ENCODE peak calls at places on chromosome 5, in ten cellular contexts. One of them, this sample, is unnamed.

GRCh38 chr5:335740-336038 is 14.2 kb downstream of the AHRR start:
- DNase-seq in AG04449: no peak
- DNase-seq in fibroblast of pulmonary artery: no peak
- DNase-seq in left ventricle myocardium inferior: no peak
- DNase-seq in cardiac fibroblast: no peak
- DNase-seq in fibroblast of the aortic adventitia: no peak
- DNase-seq in brain microvascular endothelial cell: no peak
- DNase-seq in fibroblast of mammary gland: no peak
- DNase-seq in tibial nerve: no peak
- DNase-seq in foreskin fibroblast: no peak
- DNase-seq in this sample: no peak

GRCh38 chr5:1851290-1851934 is 31.3 kb downstream of the IRX4 start:
- DNase-seq in AG04449: no peak
- DNase-seq in fibroblast of pulmonary artery: no peak
- DNase-seq in left ventricle myocardium inferior: no peak
- DNase-seq in cardiac fibroblast: no peak
- DNase-seq in fibroblast of the aortic adventitia: no peak
- DNase-seq in brain microvascular endothelial cell: no peak
- DNase-seq in fibroblast of mammary gland: no peak
- DNase-seq in tibial nerve: no peak
- DNase-seq in foreskin fibroblast: no peak
- DNase-seq in this sample: no peak

GRCh38 chr5:10556331-10556807 is 7.5 kb upstream of the ANKRD33B start:
- DNase-seq in AG04449: no peak
- DNase-seq in fibroblast of pulmonary artery: peak
- DNase-seq in left ventricle myocardium inferior: no peak
- DNase-seq in cardiac fibroblast: peak
- DNase-seq in fibroblast of the aortic adventitia: peak
- DNase-seq in brain microvascular endothelial cell: peak
- DNase-seq in fibroblast of mammary gland: peak
- DNase-seq in tibial nerve: no peak
- DNase-seq in foreskin fibroblast: peak
- DNase-seq in this sample: no peak

GRCh38 chr5:30355675-30356074 is 837.8 kb upstream of the CDH6 start:
- DNase-seq in AG04449: no peak
- DNase-seq in fibroblast of pulmonary artery: no peak
- DNase-seq in left ventricle myocardium inferior: no peak
- DNase-seq in cardiac fibroblast: no peak
- DNase-seq in fibroblast of the aortic adventitia: no peak
- DNase-seq in brain microvascular endothelial cell: no peak
- DNase-seq in fibroblast of mammary gland: no peak
- DNase-seq in tibial nerve: no peak
- DNase-seq in foreskin fibroblast: no peak
- DNase-seq in this sample: no peak

GRCh38 chr5:134541736-134542376 is 16.4 kb downstream of the JADE2 start:
- DNase-seq in AG04449: no peak
- DNase-seq in fibroblast of pulmonary artery: peak
- DNase-seq in left ventricle myocardium inferior: peak
- DNase-seq in cardiac fibroblast: peak
- DNase-seq in fibroblast of the aortic adventitia: peak
- DNase-seq in brain microvascular endothelial cell: peak
- DNase-seq in fibroblast of mammary gland: peak
- DNase-seq in tibial nerve: no peak
- DNase-seq in foreskin fibroblast: peak
- DNase-seq in this sample: peak

GRCh38 chr5:17113174-17113941 is 104.1 kb upstream of the BASP1 start:
- DNase-seq in AG04449: peak
- DNase-seq in fibroblast of pulmonary artery: peak
- DNase-seq in left ventricle myocardium inferior: no peak
- DNase-seq in cardiac fibroblast: peak
- DNase-seq in fibroblast of the aortic adventitia: peak
- DNase-seq in brain microvascular endothelial cell: peak
- DNase-seq in fibroblast of mammary gland: peak
- DNase-seq in tibial nerve: no peak
- DNase-seq in foreskin fibroblast: peak
- DNase-seq in this sample: no peak

GRCh38 chr5:133942589-133943474 is 25.6 kb downstream of the C5orf15 start:
- DNase-seq in AG04449: no peak
- DNase-seq in fibroblast of pulmonary artery: no peak
- DNase-seq in left ventricle myocardium inferior: no peak
- DNase-seq in cardiac fibroblast: no peak
- DNase-seq in fibroblast of the aortic adventitia: no peak
- DNase-seq in brain microvascular endothelial cell: no peak
- DNase-seq in fibroblast of mammary gland: no peak
- DNase-seq in tibial nerve: no peak
- DNase-seq in foreskin fibroblast: no peak
- DNase-seq in this sample: no peak

GRCh38 chr5:139748505-139748826 is 47.1 kb upstream of the PSD2 start:
- DNase-seq in AG04449: no peak
- DNase-seq in fibroblast of pulmonary artery: no peak
- DNase-seq in left ventricle myocardium inferior: no peak
- DNase-seq in cardiac fibroblast: no peak
- DNase-seq in fibroblast of the aortic adventitia: no peak
- DNase-seq in brain microvascular endothelial cell: no peak
- DNase-seq in fibroblast of mammary gland: no peak
- DNase-seq in tibial nerve: no peak
- DNase-seq in foreskin fibroblast: no peak
- DNase-seq in this sample: no peak

GRCh38 chr5:134594797-134595457 is 37.7 kb downstream of the SAR1B start:
- DNase-seq in AG04449: no peak
- DNase-seq in fibroblast of pulmonary artery: no peak
- DNase-seq in left ventricle myocardium inferior: no peak
- DNase-seq in cardiac fibroblast: no peak
- DNase-seq in fibroblast of the aortic adventitia: no peak
- DNase-seq in brain microvascular endothelial cell: no peak
- DNase-seq in fibroblast of mammary gland: no peak
- DNase-seq in tibial nerve: no peak
- DNase-seq in foreskin fibroblast: no peak
- DNase-seq in this sample: no peak

GRCh38 chr5:39274388-39275085 is 55.2 kb upstream of the FYB1 start:
- DNase-seq in AG04449: no peak
- DNase-seq in fibroblast of pulmonary artery: no peak
- DNase-seq in left ventricle myocardium inferior: no peak
- DNase-seq in cardiac fibroblast: peak
- DNase-seq in fibroblast of the aortic adventitia: peak
- DNase-seq in brain microvascular endothelial cell: no peak
- DNase-seq in fibroblast of mammary gland: no peak
- DNase-seq in tibial nerve: no peak
- DNase-seq in foreskin fibroblast: no peak
- DNase-seq in this sample: no peak

GRCh38 chr5:39270172-39270848 is 50.9 kb upstream of the FYB1 start:
- DNase-seq in AG04449: no peak
- DNase-seq in fibroblast of pulmonary artery: no peak
- DNase-seq in left ventricle myocardium inferior: no peak
- DNase-seq in cardiac fibroblast: no peak
- DNase-seq in fibroblast of the aortic adventitia: no peak
- DNase-seq in brain microvascular endothelial cell: no peak
- DNase-seq in fibroblast of mammary gland: no peak
- DNase-seq in tibial nerve: no peak
- DNase-seq in foreskin fibroblast: no peak
- DNase-seq in this sample: no peak

GRCh38 chr5:39273314-39273954 is 54.1 kb upstream of the FYB1 start:
- DNase-seq in AG04449: no peak
- DNase-seq in fibroblast of pulmonary artery: no peak
- DNase-seq in left ventricle myocardium inferior: no peak
- DNase-seq in cardiac fibroblast: no peak
- DNase-seq in fibroblast of the aortic adventitia: no peak
- DNase-seq in brain microvascular endothelial cell: no peak
- DNase-seq in fibroblast of mammary gland: no peak
- DNase-seq in tibial nerve: no peak
- DNase-seq in foreskin fibroblast: no peak
- DNase-seq in this sample: no peak
- H3K4me3 ChIP-seq in AG04449: no peak
- H3K4me3 ChIP-seq in fibroblast of pulmonary artery: no peak
- H3K4me3 ChIP-seq in left ventricle myocardium inferior: peak
- H3K4me3 ChIP-seq in cardiac fibroblast: no peak
- H3K4me3 ChIP-seq in fibroblast of the aortic adventitia: no peak
- H3K4me3 ChIP-seq in brain microvascular endothelial cell: no peak
- H3K4me3 ChIP-seq in fibroblast of mammary gland: no peak
- H3K4me3 ChIP-seq in tibial nerve: no peak
- H3K4me3 ChIP-seq in foreskin fibroblast: no peak
- H3K4me3 ChIP-seq in this sample: no peak

DNA sequence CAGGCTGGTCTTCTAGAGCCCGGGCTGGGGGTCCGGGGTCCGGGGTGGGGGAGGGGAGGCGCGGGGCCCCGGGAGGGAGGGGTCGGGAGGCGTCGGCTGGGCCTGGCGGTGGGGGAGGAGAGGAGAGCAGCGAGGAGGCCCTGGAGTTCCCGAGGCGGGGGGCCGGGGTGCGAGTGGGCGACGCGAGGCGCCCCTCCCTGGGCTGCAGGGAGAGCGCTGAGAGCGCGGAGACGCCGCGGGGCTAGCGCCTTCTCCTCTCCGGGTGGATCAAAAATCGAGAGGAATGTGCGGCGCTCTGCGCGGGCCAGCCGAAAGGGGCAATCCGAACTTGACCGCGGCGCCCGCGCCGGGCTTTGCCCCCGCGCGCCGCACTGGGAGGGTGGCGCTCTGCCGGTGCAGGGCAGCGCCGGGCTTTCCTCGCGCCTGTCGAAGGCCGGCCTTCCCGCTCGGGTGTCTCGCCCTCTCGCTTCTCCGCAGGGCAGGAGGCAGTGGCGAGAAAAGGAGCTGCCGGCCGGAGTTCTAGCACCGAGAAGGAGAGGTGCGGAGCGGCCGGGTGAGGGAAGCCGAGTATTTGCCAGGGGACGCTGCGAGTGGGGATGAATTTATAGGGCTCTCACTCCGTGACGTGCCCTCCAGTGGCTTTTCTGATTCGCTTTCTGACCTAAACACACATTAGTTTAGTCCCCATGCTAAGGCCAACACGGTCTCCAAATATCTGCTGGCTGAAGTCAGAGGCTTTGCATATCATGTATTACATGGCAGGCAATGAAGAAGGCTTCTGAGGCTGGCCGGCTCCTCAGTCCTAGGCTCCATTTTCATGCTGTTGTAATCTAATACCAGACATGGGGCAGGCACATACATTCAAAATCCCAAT is at the start of gene GDNF:
- DNase-seq in AG04449: no peak
- DNase-seq in fibroblast of pulmonary artery: peak
- DNase-seq in left ventricle myocardium inferior: peak
- DNase-seq in cardiac fibroblast: peak
- DNase-seq in fibroblast of the aortic adventitia: peak
- DNase-seq in brain microvascular endothelial cell: no peak
- DNase-seq in fibroblast of mammary gland: peak
- DNase-seq in tibial nerve: no peak
- DNase-seq in foreskin fibroblast: peak
- DNase-seq in this sample: no peak
- TF ChIP-seq CTCF in AG04449: peak
- TF ChIP-seq CTCF in fibroblast of pulmonary artery: no peak
- TF ChIP-seq CTCF in left ventricle myocardium inferior: peak
- TF ChIP-seq CTCF in cardiac fibroblast: no peak
- TF ChIP-seq CTCF in fibroblast of the aortic adventitia: peak
- TF ChIP-seq CTCF in brain microvascular endothelial cell: peak
- TF ChIP-seq CTCF in fibroblast of mammary gland: no peak
- TF ChIP-seq CTCF in tibial nerve: no peak
- TF ChIP-seq CTCF in foreskin fibroblast: no peak
- TF ChIP-seq CTCF in this sample: no peak

GRCh38 chr5:167574381-167574780 is 717.1 kb upstream of the WWC1 start:
- DNase-seq in AG04449: no peak
- DNase-seq in fibroblast of pulmonary artery: no peak
- DNase-seq in left ventricle myocardium inferior: no peak
- DNase-seq in cardiac fibroblast: no peak
- DNase-seq in fibroblast of the aortic adventitia: no peak
- DNase-seq in brain microvascular endothelial cell: no peak
- DNase-seq in fibroblast of mammary gland: no peak
- DNase-seq in tibial nerve: no peak
- DNase-seq in foreskin fibroblast: no peak
- DNase-seq in this sample: no peak
- H3K4me3 ChIP-seq in AG04449: peak
- H3K4me3 ChIP-seq in fibroblast of pulmonary artery: no peak
- H3K4me3 ChIP-seq in left ventricle myocardium inferior: no peak
- H3K4me3 ChIP-seq in cardiac fibroblast: no peak
- H3K4me3 ChIP-seq in fibroblast of the aortic adventitia: no peak
- H3K4me3 ChIP-seq in brain microvascular endothelial cell: no peak
- H3K4me3 ChIP-seq in fibroblast of mammary gland: no peak
- H3K4me3 ChIP-seq in tibial nerve: no peak
- H3K4me3 ChIP-seq in foreskin fibroblast: peak
- H3K4me3 ChIP-seq in this sample: no peak

DNA sequence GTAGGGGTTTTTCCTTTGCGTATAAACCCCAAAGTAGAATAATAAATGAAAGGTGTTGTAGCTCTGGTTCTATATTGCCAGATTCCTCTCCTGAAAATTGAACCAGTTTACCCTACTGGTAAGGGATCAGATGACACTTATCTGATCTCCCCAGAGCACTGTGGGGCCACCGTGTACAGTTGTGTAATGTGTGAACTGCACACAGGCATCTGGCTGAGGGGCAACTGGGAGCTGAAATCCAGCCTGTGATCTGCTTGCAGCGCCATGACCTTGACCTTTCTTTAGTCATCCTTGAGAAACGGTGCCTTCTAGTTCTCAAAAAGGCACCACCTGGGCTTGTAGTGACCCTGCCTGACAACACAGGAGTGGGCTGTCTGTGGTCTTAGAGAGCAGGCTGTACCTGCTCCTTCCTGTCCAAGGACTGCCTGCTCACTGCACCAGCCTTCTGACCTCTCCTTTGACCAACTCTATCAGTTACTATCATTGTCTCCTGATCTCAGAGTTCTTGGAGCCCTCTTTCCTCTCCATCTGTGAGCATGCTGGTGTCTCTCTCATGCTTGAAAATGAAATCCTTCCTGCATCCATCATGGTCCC is 40.2 kb downstream of the PDE6A start:
- DNase-seq in AG04449: no peak
- DNase-seq in fibroblast of pulmonary artery: no peak
- DNase-seq in left ventricle myocardium inferior: no peak
- DNase-seq in cardiac fibroblast: no peak
- DNase-seq in fibroblast of the aortic adventitia: no peak
- DNase-seq in brain microvascular endothelial cell: no peak
- DNase-seq in fibroblast of mammary gland: peak
- DNase-seq in tibial nerve: no peak
- DNase-seq in foreskin fibroblast: peak
- DNase-seq in this sample: no peak
- TF ChIP-seq CTCF in AG04449: no peak
- TF ChIP-seq CTCF in fibroblast of pulmonary artery: no peak
- TF ChIP-seq CTCF in left ventricle myocardium inferior: no peak
- TF ChIP-seq CTCF in cardiac fibroblast: no peak
- TF ChIP-seq CTCF in fibroblast of the aortic adventitia: no peak
- TF ChIP-seq CTCF in brain microvascular endothelial cell: no peak
- TF ChIP-seq CTCF in fibroblast of mammary gland: no peak
- TF ChIP-seq CTCF in tibial nerve: no peak
- TF ChIP-seq CTCF in foreskin fibroblast: no peak
- TF ChIP-seq CTCF in this sample: no peak